ENCODE peak calls at places on chromosomes 11 and 22, in eight cellular contexts. One of them, this sample, is unnamed. For H3K4me1, the result is how much of the 10 kb centered on the place peaks cover.

GRCh38 chr11:97943493-97943892 is 1077.3 kb upstream of the CNTN5 start:
- DNase-seq in adipocyte: no peak
- DNase-seq in cardiac muscle cell: no peak
- DNase-seq in sigmoid colon: no peak
- DNase-seq in endodermal cell: no peak
- DNase-seq in heart left ventricle: no peak
- DNase-seq in gastrocnemius medialis: no peak
- DNase-seq in upper lobe of right lung: no peak
- DNase-seq in this sample: no peak

GRCh38 chr11:92225563-92226308 is 1.1 kb downstream of the FAT3 start:
- DNase-seq in adipocyte: peak
- DNase-seq in cardiac muscle cell: peak
- DNase-seq in sigmoid colon: peak
- DNase-seq in endodermal cell: peak
- DNase-seq in heart left ventricle: no peak
- DNase-seq in gastrocnemius medialis: no peak
- DNase-seq in upper lobe of right lung: peak
- DNase-seq in this sample: no peak

GRCh38 chr11:61949169-61950034 is 749 bp upstream of the BEST1 start:
- DNase-seq in adipocyte: peak
- DNase-seq in cardiac muscle cell: peak
- DNase-seq in sigmoid colon: peak
- DNase-seq in endodermal cell: peak
- DNase-seq in heart left ventricle: peak
- DNase-seq in gastrocnemius medialis: peak
- DNase-seq in upper lobe of right lung: peak
- DNase-seq in this sample: no peak

GRCh38 chr11:103035656-103036434 is 56.1 kb downstream of the DCUN1D5 start:
- DNase-seq in adipocyte: peak
- DNase-seq in cardiac muscle cell: peak
- DNase-seq in sigmoid colon: no peak
- DNase-seq in endodermal cell: peak
- DNase-seq in heart left ventricle: no peak
- DNase-seq in gastrocnemius medialis: no peak
- DNase-seq in upper lobe of right lung: no peak
- DNase-seq in this sample: no peak

GRCh38 chr11:112538529-112538928 is 277.9 kb upstream of the PLET1 start:
- DNase-seq in adipocyte: no peak
- DNase-seq in cardiac muscle cell: no peak
- DNase-seq in sigmoid colon: no peak
- DNase-seq in endodermal cell: no peak
- DNase-seq in heart left ventricle: no peak
- DNase-seq in gastrocnemius medialis: no peak
- DNase-seq in upper lobe of right lung: no peak
- DNase-seq in this sample: no peak

GRCh38 chr11:77093056-77093891 is 9.4 kb upstream of the OMP start:
- DNase-seq in adipocyte: no peak
- DNase-seq in cardiac muscle cell: no peak
- DNase-seq in sigmoid colon: peak
- DNase-seq in endodermal cell: no peak
- DNase-seq in heart left ventricle: peak
- DNase-seq in gastrocnemius medialis: no peak
- DNase-seq in upper lobe of right lung: peak
- DNase-seq in this sample: no peak

GRCh38 chr11:46461461-46461927 is 69.9 kb upstream of the CHRM4 start:
- DNase-seq in adipocyte: peak
- DNase-seq in cardiac muscle cell: no peak
- DNase-seq in sigmoid colon: no peak
- DNase-seq in endodermal cell: no peak
- DNase-seq in heart left ventricle: no peak
- DNase-seq in gastrocnemius medialis: no peak
- DNase-seq in upper lobe of right lung: no peak
- DNase-seq in this sample: no peak

GRCh38 chr11:68040121-68040956 is 1.5 kb downstream of the TCIRG1 start:
- DNase-seq in adipocyte: peak
- DNase-seq in cardiac muscle cell: peak
- DNase-seq in sigmoid colon: peak
- DNase-seq in endodermal cell: peak
- DNase-seq in heart left ventricle: peak
- DNase-seq in gastrocnemius medialis: peak
- DNase-seq in upper lobe of right lung: peak
- DNase-seq in this sample: no peak

GRCh38 chr11:95065336-95065735 is 1.4 kb upstream of the SRSF8 start:
- DNase-seq in adipocyte: no peak
- DNase-seq in cardiac muscle cell: no peak
- DNase-seq in sigmoid colon: no peak
- DNase-seq in endodermal cell: no peak
- DNase-seq in heart left ventricle: no peak
- DNase-seq in gastrocnemius medialis: no peak
- DNase-seq in upper lobe of right lung: no peak
- DNase-seq in this sample: no peak

GRCh38 chr11:121105063-121105480 is 4.0 kb downstream of the TECTA start:
- DNase-seq in adipocyte: peak
- DNase-seq in cardiac muscle cell: no peak
- DNase-seq in sigmoid colon: peak
- DNase-seq in endodermal cell: no peak
- DNase-seq in heart left ventricle: no peak
- DNase-seq in gastrocnemius medialis: peak
- DNase-seq in upper lobe of right lung: no peak
- DNase-seq in this sample: no peak

GRCh38 chr11:7936615-7937014 is 4.9 kb downstream of the OR10A3 start:
- DNase-seq in adipocyte: no peak
- DNase-seq in cardiac muscle cell: no peak
- DNase-seq in sigmoid colon: no peak
- DNase-seq in endodermal cell: no peak
- DNase-seq in heart left ventricle: no peak
- DNase-seq in gastrocnemius medialis: no peak
- DNase-seq in upper lobe of right lung: no peak
- DNase-seq in this sample: no peak

GRCh38 chr22:49662681-49663080 is 165.0 kb downstream of the BRD1 start:
- DNase-seq in adipocyte: no peak
- DNase-seq in cardiac muscle cell: no peak
- DNase-seq in sigmoid colon: no peak
- DNase-seq in endodermal cell: peak
- DNase-seq in heart left ventricle: no peak
- DNase-seq in gastrocnemius medialis: no peak
- DNase-seq in upper lobe of right lung: peak
- DNase-seq in this sample: no peak

GRCh38 chr11:79304599-79305212 is 136.1 kb downstream of the TENM4 start:
- DNase-seq in adipocyte: peak
- DNase-seq in cardiac muscle cell: no peak
- DNase-seq in sigmoid colon: no peak
- DNase-seq in endodermal cell: no peak
- DNase-seq in heart left ventricle: no peak
- DNase-seq in gastrocnemius medialis: no peak
- DNase-seq in upper lobe of right lung: no peak
- DNase-seq in this sample: no peak

GRCh38 chr11:20131744-20132666 is 28.3 kb downstream of the DBX1 start:
- DNase-seq in adipocyte: peak
- DNase-seq in cardiac muscle cell: peak
- DNase-seq in sigmoid colon: peak
- DNase-seq in endodermal cell: peak
- DNase-seq in heart left ventricle: peak
- DNase-seq in gastrocnemius medialis: no peak
- DNase-seq in upper lobe of right lung: peak
- DNase-seq in this sample: no peak

GRCh38 chr11:118148240-118148639 is 4.4 kb downstream of the SCN4B start:
- DNase-seq in adipocyte: no peak
- DNase-seq in cardiac muscle cell: no peak
- DNase-seq in sigmoid colon: no peak
- DNase-seq in endodermal cell: no peak
- DNase-seq in heart left ventricle: no peak
- DNase-seq in gastrocnemius medialis: no peak
- DNase-seq in upper lobe of right lung: no peak
- DNase-seq in this sample: no peak

GRCh38 chr11:118147502-118147901 is 5.1 kb downstream of the SCN4B start:
- DNase-seq in adipocyte: no peak
- DNase-seq in cardiac muscle cell: no peak
- DNase-seq in sigmoid colon: no peak
- DNase-seq in endodermal cell: no peak
- DNase-seq in heart left ventricle: no peak
- DNase-seq in gastrocnemius medialis: no peak
- DNase-seq in upper lobe of right lung: no peak
- DNase-seq in this sample: no peak

GRCh38 chr11:118148877-118149276 is 3.7 kb downstream of the SCN4B start:
- DNase-seq in adipocyte: no peak
- DNase-seq in cardiac muscle cell: no peak
- DNase-seq in sigmoid colon: no peak
- DNase-seq in endodermal cell: no peak
- DNase-seq in heart left ventricle: no peak
- DNase-seq in gastrocnemius medialis: no peak
- DNase-seq in upper lobe of right lung: no peak
- DNase-seq in this sample: no peak

GRCh38 chr11:118151421-118151820 is 1.2 kb downstream of the SCN4B start:
- DNase-seq in adipocyte: no peak
- DNase-seq in cardiac muscle cell: no peak
- DNase-seq in sigmoid colon: no peak
- DNase-seq in endodermal cell: no peak
- DNase-seq in heart left ventricle: no peak
- DNase-seq in gastrocnemius medialis: no peak
- DNase-seq in upper lobe of right lung: no peak
- DNase-seq in this sample: no peak

GRCh38 chr11:118149493-118149892 is 3.1 kb downstream of the SCN4B start:
- DNase-seq in adipocyte: no peak
- DNase-seq in cardiac muscle cell: no peak
- DNase-seq in sigmoid colon: no peak
- DNase-seq in endodermal cell: peak
- DNase-seq in heart left ventricle: no peak
- DNase-seq in gastrocnemius medialis: no peak
- DNase-seq in upper lobe of right lung: no peak
- DNase-seq in this sample: no peak
- H3K4me3 ChIP-seq in adipocyte: no peak
- H3K4me3 ChIP-seq in cardiac muscle cell: no peak
- H3K4me3 ChIP-seq in sigmoid colon: no peak
- H3K4me3 ChIP-seq in endodermal cell: no peak
- H3K4me3 ChIP-seq in heart left ventricle: no peak
- H3K4me3 ChIP-seq in gastrocnemius medialis: no peak
- H3K4me3 ChIP-seq in upper lobe of right lung: no peak
- H3K4me3 ChIP-seq in this sample: no peak

DNA sequence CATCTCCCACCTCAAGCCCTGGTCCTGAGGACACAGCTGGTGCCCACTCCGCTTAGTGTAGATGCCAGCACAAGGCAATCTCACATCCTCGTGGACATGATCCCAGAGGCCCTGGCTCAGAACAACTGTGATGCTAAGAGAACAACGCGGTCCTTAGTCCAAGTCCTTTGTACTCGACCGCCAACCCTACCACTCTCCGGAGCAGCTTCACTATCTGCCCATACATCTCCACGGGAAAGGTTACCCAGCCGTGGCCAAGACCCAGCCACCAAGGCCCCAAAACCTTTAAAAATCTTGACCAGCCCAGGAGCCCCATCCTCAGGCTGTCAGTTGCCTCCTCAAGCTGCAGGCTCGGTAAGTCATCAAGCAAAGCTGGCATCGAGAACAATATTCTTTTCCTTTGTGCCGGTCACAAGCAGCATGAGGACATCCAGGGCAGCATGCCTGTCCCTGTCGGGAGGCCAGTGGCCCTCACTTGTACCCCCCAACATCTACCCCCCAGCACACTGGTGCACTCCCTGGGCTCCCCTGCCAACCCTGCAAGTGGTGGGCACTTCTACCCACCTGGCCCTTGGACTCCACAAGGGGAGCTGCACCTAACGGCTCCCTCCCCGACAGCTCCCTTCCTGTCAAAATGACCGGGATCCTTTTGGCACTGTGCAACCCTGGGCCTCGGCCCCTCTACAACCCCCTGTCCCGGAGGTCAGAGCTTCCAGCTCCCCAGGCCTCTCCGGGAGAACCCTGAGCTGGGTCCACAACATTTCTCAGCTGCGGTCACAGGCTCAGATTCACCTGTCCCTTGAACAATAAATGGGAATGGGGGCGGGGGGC is 2.5 kb downstream of the OSBPL5 start:
- DNase-seq in adipocyte: no peak
- DNase-seq in cardiac muscle cell: no peak
- DNase-seq in sigmoid colon: no peak
- DNase-seq in endodermal cell: peak
- DNase-seq in heart left ventricle: no peak
- DNase-seq in gastrocnemius medialis: no peak
- DNase-seq in upper lobe of right lung: peak
- DNase-seq in this sample: no peak
- H3K4me1 ChIP-seq in adipocyte: under half
- H3K4me1 ChIP-seq in cardiac muscle cell: under half
- H3K4me1 ChIP-seq in sigmoid colon: under half
- H3K4me1 ChIP-seq in endodermal cell: under half
- H3K4me1 ChIP-seq in heart left ventricle: under half
- H3K4me1 ChIP-seq in gastrocnemius medialis: half or more
- H3K4me1 ChIP-seq in upper lobe of right lung: under half
- H3K4me1 ChIP-seq in this sample: under half

DNA sequence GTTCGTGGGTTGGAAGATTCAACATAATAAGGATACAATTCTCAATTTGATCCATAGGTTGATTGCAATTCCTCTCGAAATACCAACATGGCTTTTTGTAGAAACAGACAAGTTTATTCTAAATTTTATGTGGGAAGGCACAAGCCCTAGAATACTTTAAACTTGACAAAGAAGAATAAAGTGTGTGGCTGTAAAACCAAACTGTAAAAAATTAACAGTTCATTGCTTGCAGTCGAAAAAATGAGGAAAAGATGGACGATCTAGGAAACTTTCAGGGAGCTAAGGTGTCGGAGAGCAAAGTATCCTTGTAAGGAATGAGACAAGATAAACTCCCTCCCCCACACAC is 1.0 kb upstream of the GLB1L3 start:
- DNase-seq in adipocyte: no peak
- DNase-seq in cardiac muscle cell: no peak
- DNase-seq in sigmoid colon: no peak
- DNase-seq in endodermal cell: no peak
- DNase-seq in heart left ventricle: no peak
- DNase-seq in gastrocnemius medialis: no peak
- DNase-seq in upper lobe of right lung: no peak
- DNase-seq in this sample: no peak
- H3K4me3 ChIP-seq in adipocyte: no peak
- H3K4me3 ChIP-seq in cardiac muscle cell: no peak
- H3K4me3 ChIP-seq in sigmoid colon: no peak
- H3K4me3 ChIP-seq in endodermal cell: peak
- H3K4me3 ChIP-seq in heart left ventricle: no peak
- H3K4me3 ChIP-seq in gastrocnemius medialis: no peak
- H3K4me3 ChIP-seq in upper lobe of right lung: peak
- H3K4me3 ChIP-seq in this sample: no peak

GRCh38 chr22:23063539-23064380 is 6.6 kb upstream of the GNAZ start:
- DNase-seq in adipocyte: no peak
- DNase-seq in cardiac muscle cell: no peak
- DNase-seq in sigmoid colon: peak
- DNase-seq in endodermal cell: peak
- DNase-seq in heart left ventricle: peak
- DNase-seq in gastrocnemius medialis: no peak
- DNase-seq in upper lobe of right lung: peak
- DNase-seq in this sample: no peak
- H3K4me1 ChIP-seq in adipocyte: under half
- H3K4me1 ChIP-seq in cardiac muscle cell: under half
- H3K4me1 ChIP-seq in sigmoid colon: under half
- H3K4me1 ChIP-seq in endodermal cell: under half
- H3K4me1 ChIP-seq in heart left ventricle: under half
- H3K4me1 ChIP-seq in gastrocnemius medialis: under half
- H3K4me1 ChIP-seq in upper lobe of right lung: under half
- H3K4me1 ChIP-seq in this sample: under half